ENCODE peak calls at places on chromosome 18, in six cellular contexts. One of them, this sample, is unnamed.

GRCh38 chr18:70047931-70048603 is 100.4 kb upstream of the CD226 start:
- DNase-seq in activated CD4-positive, alpha-beta T cell treated with anti-CD3 and anti-CD28 coated beads, Interleukin-2, amount 50 U/mL, for 24 hours: no peak
- DNase-seq in trophoblast cell: no peak
- DNase-seq in CD8-positive, alpha-beta memory T cell: no peak
- DNase-seq in HuH-7.5: no peak
- DNase-seq in GM03348: peak; percentile 52
- DNase-seq in this sample: no peak

GRCh38 chr18:51107594-51108305 is 77.7 kb downstream of the SMAD4 start:
- DNase-seq in activated CD4-positive, alpha-beta T cell treated with anti-CD3 and anti-CD28 coated beads, Interleukin-2, amount 50 U/mL, for 24 hours: no peak
- DNase-seq in trophoblast cell: no peak
- DNase-seq in CD8-positive, alpha-beta memory T cell: no peak
- DNase-seq in HuH-7.5: no peak
- DNase-seq in GM03348: no peak
- DNase-seq in this sample: no peak

GRCh38 chr18:70645971-70646370 is 357.1 kb downstream of the SOCS6 start:
- DNase-seq in activated CD4-positive, alpha-beta T cell treated with anti-CD3 and anti-CD28 coated beads, Interleukin-2, amount 50 U/mL, for 24 hours: no peak
- DNase-seq in trophoblast cell: no peak
- DNase-seq in CD8-positive, alpha-beta memory T cell: no peak
- DNase-seq in HuH-7.5: no peak
- DNase-seq in GM03348: no peak
- DNase-seq in this sample: no peak

GRCh38 chr18:79404567-79404910 is 8.8 kb downstream of the NFATC1 start:
- DNase-seq in activated CD4-positive, alpha-beta T cell treated with anti-CD3 and anti-CD28 coated beads, Interleukin-2, amount 50 U/mL, for 24 hours: no peak
- DNase-seq in trophoblast cell: no peak
- DNase-seq in CD8-positive, alpha-beta memory T cell: no peak
- DNase-seq in HuH-7.5: no peak
- DNase-seq in GM03348: no peak
- DNase-seq in this sample: no peak

GRCh38 chr18:22284581-22285230 is 115.3 kb downstream of the GATA6 start:
- DNase-seq in activated CD4-positive, alpha-beta T cell treated with anti-CD3 and anti-CD28 coated beads, Interleukin-2, amount 50 U/mL, for 24 hours: no peak
- DNase-seq in trophoblast cell: no peak
- DNase-seq in CD8-positive, alpha-beta memory T cell: no peak
- DNase-seq in HuH-7.5: no peak
- DNase-seq in GM03348: no peak
- DNase-seq in this sample: no peak

GRCh38 chr18:21598726-21599584 is 1.5 kb downstream of the ESCO1 start:
- DNase-seq in activated CD4-positive, alpha-beta T cell treated with anti-CD3 and anti-CD28 coated beads, Interleukin-2, amount 50 U/mL, for 24 hours: no peak
- DNase-seq in trophoblast cell: peak; percentile 10
- DNase-seq in CD8-positive, alpha-beta memory T cell: no peak
- DNase-seq in HuH-7.5: no peak
- DNase-seq in GM03348: no peak
- DNase-seq in this sample: no peak

GRCh38 chr18:64589000-64589399 is 440.1 kb upstream of the LINC00305 start:
- DNase-seq in activated CD4-positive, alpha-beta T cell treated with anti-CD3 and anti-CD28 coated beads, Interleukin-2, amount 50 U/mL, for 24 hours: no peak
- DNase-seq in trophoblast cell: no peak
- DNase-seq in CD8-positive, alpha-beta memory T cell: no peak
- DNase-seq in HuH-7.5: no peak
- DNase-seq in GM03348: no peak
- DNase-seq in this sample: no peak

GRCh38 chr18:10140928-10141327 is 227.1 kb downstream of the VAPA start:
- DNase-seq in activated CD4-positive, alpha-beta T cell treated with anti-CD3 and anti-CD28 coated beads, Interleukin-2, amount 50 U/mL, for 24 hours: no peak
- DNase-seq in trophoblast cell: peak; percentile 24
- DNase-seq in CD8-positive, alpha-beta memory T cell: no peak
- DNase-seq in HuH-7.5: peak; percentile 49
- DNase-seq in GM03348: peak; percentile 41
- DNase-seq in this sample: no peak

GRCh38 chr18:32301976-32302743 is 112.3 kb downstream of the MEP1B start:
- DNase-seq in activated CD4-positive, alpha-beta T cell treated with anti-CD3 and anti-CD28 coated beads, Interleukin-2, amount 50 U/mL, for 24 hours: no peak
- DNase-seq in trophoblast cell: no peak
- DNase-seq in CD8-positive, alpha-beta memory T cell: no peak
- DNase-seq in HuH-7.5: no peak
- DNase-seq in GM03348: peak; percentile 74
- DNase-seq in this sample: no peak

GRCh38 chr18:21243041-21243431 is 1.0 kb downstream of the GREB1L start:
- DNase-seq in activated CD4-positive, alpha-beta T cell treated with anti-CD3 and anti-CD28 coated beads, Interleukin-2, amount 50 U/mL, for 24 hours: no peak
- DNase-seq in trophoblast cell: no peak
- DNase-seq in CD8-positive, alpha-beta memory T cell: no peak
- DNase-seq in HuH-7.5: peak; percentile 56
- DNase-seq in GM03348: no peak
- DNase-seq in this sample: no peak

GRCh38 chr18:4284528-4284927 is 170.6 kb downstream of the DLGAP1 start:
- DNase-seq in activated CD4-positive, alpha-beta T cell treated with anti-CD3 and anti-CD28 coated beads, Interleukin-2, amount 50 U/mL, for 24 hours: no peak
- DNase-seq in trophoblast cell: no peak
- DNase-seq in CD8-positive, alpha-beta memory T cell: no peak
- DNase-seq in HuH-7.5: no peak
- DNase-seq in GM03348: no peak
- DNase-seq in this sample: no peak

GRCh38 chr18:45688113-45688512 is 35.9 kb upstream of the SLC14A1 start:
- DNase-seq in activated CD4-positive, alpha-beta T cell treated with anti-CD3 and anti-CD28 coated beads, Interleukin-2, amount 50 U/mL, for 24 hours: no peak
- DNase-seq in trophoblast cell: no peak
- DNase-seq in CD8-positive, alpha-beta memory T cell: no peak
- DNase-seq in HuH-7.5: no peak
- DNase-seq in GM03348: no peak
- DNase-seq in this sample: no peak

GRCh38 chr18:42030586-42031182 is 75.7 kb downstream of the PIK3C3 start:
- DNase-seq in activated CD4-positive, alpha-beta T cell treated with anti-CD3 and anti-CD28 coated beads, Interleukin-2, amount 50 U/mL, for 24 hours: no peak
- DNase-seq in trophoblast cell: no peak
- DNase-seq in CD8-positive, alpha-beta memory T cell: no peak
- DNase-seq in HuH-7.5: peak; percentile 10
- DNase-seq in GM03348: peak; percentile 46
- DNase-seq in this sample: no peak

GRCh38 chr18:46917808-46918600 is 602 bp downstream of the KATNAL2 start:
- DNase-seq in activated CD4-positive, alpha-beta T cell treated with anti-CD3 and anti-CD28 coated beads, Interleukin-2, amount 50 U/mL, for 24 hours: peak; percentile 9
- DNase-seq in trophoblast cell: no peak
- DNase-seq in CD8-positive, alpha-beta memory T cell: no peak
- DNase-seq in HuH-7.5: no peak
- DNase-seq in GM03348: peak; percentile 39
- DNase-seq in this sample: no peak